ENCODE peak calls at places on chromosomes 11 and 22, in five cellular contexts. I is occipital lobe; O is activated CD8-positive, alpha-beta memory T cell treated with anti-CD3 and anti-CD28 coated beads for 4 hours; L is effector CD8-positive, alpha-beta T cell; B is ovary. W is an unnamed sample.

GRCh38 chr11:119374632-119375394 is 6.7 kb downstream of the USP2 start:
- DNase-seq in O (no peak), B (no peak), L (no peak), I (peak), W (no peak)

GRCh38 chr11:106421673-106422292 is 344.3 kb downstream of the AASDHPPT start:
- DNase-seq in B (no peak), L (no peak), O (no peak), I (no peak), W (no peak)

GRCh38 chr11:91239359-91239758 is 985.3 kb upstream of the FAT3 start:
- DNase-seq in L (no peak), B (no peak), I (no peak), O (no peak), W (no peak)

GRCh38 chr11:101341578-101341977 is 212.0 kb upstream of the PGR start:
- DNase-seq in I (no peak), B (no peak), L (no peak), O (no peak), W (no peak)

GRCh38 chr22:49752598-49753091 is 75.0 kb downstream of the BRD1 start:
- DNase-seq in O (no peak), B (no peak), L (no peak), I (no peak), W (no peak)

GRCh38 chr11:19800714-19801519 is 88.3 kb downstream of the NAV2 start:
- DNase-seq in B (no peak), L (no peak), O (no peak), I (no peak), W (no peak)

GRCh38 chr11:68524681-68525080 is 64.1 kb downstream of the PPP6R3 start:
- DNase-seq in B (no peak), I (no peak), L (no peak), O (no peak), W (no peak)

GRCh38 chr11:95375881-95376280 is 144.9 kb upstream of the SESN3 start:
- DNase-seq in L (no peak), O (no peak), I (no peak), B (no peak), W (no peak)

GRCh38 chr11:67510023-67510345 is 2.0 kb upstream of the CDK2AP2 start:
- DNase-seq in O (no peak), B (no peak), L (no peak), I (no peak), W (no peak)

GRCh38 chr11:76667271-76667818 is 3.2 kb downstream of the LRRC32 start:
- DNase-seq in B (no peak), I (no peak), O (no peak), L (no peak), W (no peak)

GRCh38 chr22:39534591-39535301 is 2.2 kb upstream of the RPS19BP1 start:
- DNase-seq in B (peak), O (peak), L (peak), I (peak), W (peak)

GRCh38 chr11:96237759-96238158 is 105.2 kb downstream of the MAML2 start:
- DNase-seq in I (no peak), O (no peak), B (no peak), L (no peak), W (no peak)

GRCh38 chr11:130300567-130300966 is 14.2 kb downstream of the ZBTB44 start:
- DNase-seq in L (no peak), B (no peak), O (no peak), I (no peak), W (no peak)

GRCh38 chr11:64204464-64204989 is 2.0 kb upstream of the FERMT3 start:
- DNase-seq in B (peak), O (peak), L (peak), I (peak), W (peak)

GRCh38 chr22:37267128-37267587 is 15.2 kb upstream of the CYTH4 start:
- DNase-seq in I (no peak), L (peak), B (no peak), O (no peak), W (peak)

GRCh38 chr22:26214466-26214865 is 45.2 kb downstream of the SEZ6L start:
- DNase-seq in O (no peak), I (no peak), B (no peak), L (no peak), W (no peak)

GRCh38 chr11:103946793-103947565 is 89.5 kb upstream of the DDI1 start:
- DNase-seq in B (no peak), O (no peak), L (no peak), I (no peak), W (no peak)

GRCh38 chr11:7967097-7967496 is 1.9 kb upstream of the NLRP10 start:
- DNase-seq in L (no peak), I (no peak), B (no peak), O (no peak), W (no peak)

GRCh38 chr11:5631969-5632635 is 7.3 kb downstream of the TRIM34 start:
- DNase-seq in O (no peak), I (no peak), B (no peak), L (no peak), W (no peak)

GRCh38 chr11:61531033-61531432 is 22.5 kb downstream of the LRRC10B start:
- DNase-seq in B (no peak), L (no peak), I (no peak), O (no peak), W (no peak)